ENCODE peak calls at places on chromosomes 2 and 18, in ten cellular contexts. One of them, this sample, is unnamed.

GRCh38 chr18:72866901-72867701 is 686 bp downstream of the NETO1 start:
- DNase-seq in kidney tubule cell: no peak
- DNase-seq in OCI-LY7: no peak
- DNase-seq in naive thymus-derived CD8-positive, alpha-beta T cell: no peak
- DNase-seq in mucosa of gallbladder: no peak
- DNase-seq in epithelial cell of esophagus: peak; percentile 21
- DNase-seq in ACHN: no peak
- DNase-seq in GM04503: no peak
- DNase-seq in NCI-H2081: peak; percentile 11
- DNase-seq in ureter: no peak
- DNase-seq in this sample: no peak

GRCh38 chr2:11104794-11105660 is 50.2 kb upstream of the SLC66A3 start:
- DNase-seq in ureter: peak; percentile 37
- DNase-seq in NCI-H2081: no peak
- DNase-seq in ACHN: no peak
- DNase-seq in mucosa of gallbladder: no peak
- DNase-seq in GM04503: no peak
- DNase-seq in OCI-LY7: no peak
- DNase-seq in kidney tubule cell: no peak
- DNase-seq in epithelial cell of esophagus: no peak
- DNase-seq in naive thymus-derived CD8-positive, alpha-beta T cell: no peak
- DNase-seq in this sample: no peak

GRCh38 chr2:73979021-73979420 is 5.7 kb upstream of the TET3 start:
- DNase-seq in kidney tubule cell: no peak
- DNase-seq in naive thymus-derived CD8-positive, alpha-beta T cell: peak; percentile 63
- DNase-seq in mucosa of gallbladder: no peak
- DNase-seq in GM04503: no peak
- DNase-seq in ACHN: no peak
- DNase-seq in NCI-H2081: no peak
- DNase-seq in epithelial cell of esophagus: no peak
- DNase-seq in OCI-LY7: no peak
- DNase-seq in ureter: no peak
- DNase-seq in this sample: no peak

GRCh38 chr18:8991131-8991530 is 111.4 kb upstream of the NDUFV2 start:
- DNase-seq in GM04503: peak; percentile 70
- DNase-seq in NCI-H2081: no peak
- DNase-seq in OCI-LY7: no peak
- DNase-seq in naive thymus-derived CD8-positive, alpha-beta T cell: no peak
- DNase-seq in mucosa of gallbladder: no peak
- DNase-seq in kidney tubule cell: no peak
- DNase-seq in epithelial cell of esophagus: no peak
- DNase-seq in ACHN: no peak
- DNase-seq in ureter: no peak
- DNase-seq in this sample: no peak

GRCh38 chr18:77059294-77059916 is 73.2 kb downstream of the MBP start:
- DNase-seq in naive thymus-derived CD8-positive, alpha-beta T cell: no peak
- DNase-seq in mucosa of gallbladder: no peak
- DNase-seq in epithelial cell of esophagus: peak; percentile 73
- DNase-seq in kidney tubule cell: peak; percentile 73
- DNase-seq in NCI-H2081: peak; percentile 36
- DNase-seq in OCI-LY7: peak; percentile 55
- DNase-seq in GM04503: no peak
- DNase-seq in ureter: peak; percentile 41
- DNase-seq in ACHN: peak; percentile 70
- DNase-seq in this sample: peak; percentile 70

GRCh38 chr2:66515743-66516142 is 80.8 kb downstream of the MEIS1 start:
- DNase-seq in NCI-H2081: no peak
- DNase-seq in OCI-LY7: no peak
- DNase-seq in naive thymus-derived CD8-positive, alpha-beta T cell: no peak
- DNase-seq in mucosa of gallbladder: no peak
- DNase-seq in ureter: no peak
- DNase-seq in ACHN: no peak
- DNase-seq in kidney tubule cell: no peak
- DNase-seq in GM04503: no peak
- DNase-seq in epithelial cell of esophagus: peak; percentile 57
- DNase-seq in this sample: no peak

GRCh38 chr2:167333245-167333644 is 445.0 kb downstream of the XIRP2 start:
- DNase-seq in GM04503: no peak
- DNase-seq in naive thymus-derived CD8-positive, alpha-beta T cell: no peak
- DNase-seq in ACHN: no peak
- DNase-seq in OCI-LY7: no peak
- DNase-seq in NCI-H2081: no peak
- DNase-seq in kidney tubule cell: peak; percentile 10
- DNase-seq in epithelial cell of esophagus: no peak
- DNase-seq in mucosa of gallbladder: no peak
- DNase-seq in ureter: no peak
- DNase-seq in this sample: no peak

GRCh38 chr2:241659150-241659739 is 21.8 kb downstream of the ATG4B start:
- DNase-seq in mucosa of gallbladder: peak; percentile 67
- DNase-seq in OCI-LY7: peak; percentile 52
- DNase-seq in ureter: peak; percentile 61
- DNase-seq in naive thymus-derived CD8-positive, alpha-beta T cell: no peak
- DNase-seq in ACHN: peak; percentile 56
- DNase-seq in GM04503: peak; percentile 39
- DNase-seq in NCI-H2081: peak; percentile 58
- DNase-seq in epithelial cell of esophagus: peak; percentile 75
- DNase-seq in kidney tubule cell: peak; percentile 64
- DNase-seq in this sample: no peak

GRCh38 chr2:225400060-225400511 is 576 bp downstream of the NYAP2 start:
- DNase-seq in GM04503: peak; percentile 2
- DNase-seq in NCI-H2081: peak; percentile 74
- DNase-seq in epithelial cell of esophagus: peak; percentile 66
- DNase-seq in mucosa of gallbladder: peak; percentile 28
- DNase-seq in kidney tubule cell: peak; percentile 39
- DNase-seq in naive thymus-derived CD8-positive, alpha-beta T cell: no peak
- DNase-seq in OCI-LY7: peak; percentile 5
- DNase-seq in ureter: no peak
- DNase-seq in ACHN: peak; percentile 39
- DNase-seq in this sample: peak; percentile 20

GRCh38 chr2:16240459-16240858 is 300.1 kb downstream of the MYCN start:
- DNase-seq in mucosa of gallbladder: no peak
- DNase-seq in naive thymus-derived CD8-positive, alpha-beta T cell: no peak
- DNase-seq in ACHN: no peak
- DNase-seq in GM04503: no peak
- DNase-seq in epithelial cell of esophagus: no peak
- DNase-seq in ureter: peak; percentile 1
- DNase-seq in OCI-LY7: no peak
- DNase-seq in kidney tubule cell: no peak
- DNase-seq in NCI-H2081: no peak
- DNase-seq in this sample: no peak

GRCh38 chr2:8797682-8798081 is 39.7 kb downstream of the KIDINS220 start:
- DNase-seq in GM04503: no peak
- DNase-seq in mucosa of gallbladder: no peak
- DNase-seq in NCI-H2081: no peak
- DNase-seq in ACHN: no peak
- DNase-seq in OCI-LY7: no peak
- DNase-seq in kidney tubule cell: no peak
- DNase-seq in naive thymus-derived CD8-positive, alpha-beta T cell: no peak
- DNase-seq in ureter: no peak
- DNase-seq in epithelial cell of esophagus: no peak
- DNase-seq in this sample: no peak

GRCh38 chr2:177242136-177242987 is 22.2 kb downstream of the NFE2L2 start:
- DNase-seq in mucosa of gallbladder: no peak
- DNase-seq in ACHN: peak; percentile 95
- DNase-seq in ureter: no peak
- DNase-seq in naive thymus-derived CD8-positive, alpha-beta T cell: no peak
- DNase-seq in epithelial cell of esophagus: peak; percentile 85
- DNase-seq in kidney tubule cell: peak; percentile 89
- DNase-seq in OCI-LY7: no peak
- DNase-seq in NCI-H2081: no peak
- DNase-seq in GM04503: peak; percentile 91
- DNase-seq in this sample: no peak

GRCh38 chr2:225824748-225825449 is 425.4 kb downstream of the NYAP2 start:
- DNase-seq in OCI-LY7: no peak
- DNase-seq in ureter: no peak
- DNase-seq in NCI-H2081: no peak
- DNase-seq in mucosa of gallbladder: no peak
- DNase-seq in ACHN: no peak
- DNase-seq in kidney tubule cell: no peak
- DNase-seq in GM04503: no peak
- DNase-seq in naive thymus-derived CD8-positive, alpha-beta T cell: no peak
- DNase-seq in epithelial cell of esophagus: no peak
- DNase-seq in this sample: no peak

GRCh38 chr2:214244847-214245246 is 166.0 kb upstream of the VWC2L start:
- DNase-seq in ACHN: peak; percentile 39
- DNase-seq in kidney tubule cell: no peak
- DNase-seq in GM04503: peak; percentile 34
- DNase-seq in epithelial cell of esophagus: no peak
- DNase-seq in mucosa of gallbladder: no peak
- DNase-seq in OCI-LY7: no peak
- DNase-seq in naive thymus-derived CD8-positive, alpha-beta T cell: no peak
- DNase-seq in NCI-H2081: no peak
- DNase-seq in ureter: no peak
- DNase-seq in this sample: no peak

GRCh38 chr18:48851563-48851962 is 99.2 kb downstream of the SMAD7 start:
- DNase-seq in GM04503: no peak
- DNase-seq in OCI-LY7: no peak
- DNase-seq in ureter: peak; percentile 54
- DNase-seq in ACHN: no peak
- DNase-seq in NCI-H2081: no peak
- DNase-seq in naive thymus-derived CD8-positive, alpha-beta T cell: no peak
- DNase-seq in kidney tubule cell: no peak
- DNase-seq in mucosa of gallbladder: peak; percentile 25
- DNase-seq in epithelial cell of esophagus: no peak
- DNase-seq in this sample: no peak

GRCh38 chr18:54926593-54927297 is 32.5 kb downstream of the CCDC68 start:
- DNase-seq in naive thymus-derived CD8-positive, alpha-beta T cell: no peak
- DNase-seq in kidney tubule cell: no peak
- DNase-seq in GM04503: no peak
- DNase-seq in mucosa of gallbladder: no peak
- DNase-seq in ACHN: no peak
- DNase-seq in ureter: no peak
- DNase-seq in OCI-LY7: no peak
- DNase-seq in epithelial cell of esophagus: peak; percentile 76
- DNase-seq in NCI-H2081: no peak
- DNase-seq in this sample: no peak

GRCh38 chr18:45167109-45167551 is 448.1 kb upstream of the SLC14A2 start:
- DNase-seq in kidney tubule cell: no peak
- DNase-seq in GM04503: peak; percentile 45
- DNase-seq in mucosa of gallbladder: no peak
- DNase-seq in ureter: no peak
- DNase-seq in naive thymus-derived CD8-positive, alpha-beta T cell: no peak
- DNase-seq in OCI-LY7: no peak
- DNase-seq in epithelial cell of esophagus: peak; percentile 64
- DNase-seq in ACHN: no peak
- DNase-seq in NCI-H2081: no peak
- DNase-seq in this sample: no peak

GRCh38 chr2:151339168-151339567 is 18.2 kb upstream of the TNFAIP6 start:
- DNase-seq in mucosa of gallbladder: no peak
- DNase-seq in OCI-LY7: no peak
- DNase-seq in ACHN: no peak
- DNase-seq in GM04503: no peak
- DNase-seq in NCI-H2081: no peak
- DNase-seq in naive thymus-derived CD8-positive, alpha-beta T cell: no peak
- DNase-seq in kidney tubule cell: no peak
- DNase-seq in ureter: no peak
- DNase-seq in epithelial cell of esophagus: no peak
- DNase-seq in this sample: no peak

GRCh38 chr18:28793911-28794310 is 617.0 kb upstream of the CDH2 start:
- DNase-seq in epithelial cell of esophagus: peak; percentile 44
- DNase-seq in ACHN: no peak
- DNase-seq in GM04503: no peak
- DNase-seq in ureter: no peak
- DNase-seq in kidney tubule cell: peak; percentile 4
- DNase-seq in OCI-LY7: no peak
- DNase-seq in naive thymus-derived CD8-positive, alpha-beta T cell: no peak
- DNase-seq in NCI-H2081: no peak
- DNase-seq in mucosa of gallbladder: no peak
- DNase-seq in this sample: no peak

GRCh38 chr18:45291616-45292612 is 323.4 kb upstream of the SLC14A2 start:
- DNase-seq in kidney tubule cell: peak; percentile 72
- DNase-seq in mucosa of gallbladder: no peak
- DNase-seq in epithelial cell of esophagus: peak; percentile 41
- DNase-seq in ureter: no peak
- DNase-seq in ACHN: no peak
- DNase-seq in naive thymus-derived CD8-positive, alpha-beta T cell: no peak
- DNase-seq in OCI-LY7: no peak
- DNase-seq in GM04503: no peak
- DNase-seq in NCI-H2081: peak; percentile 0
- DNase-seq in this sample: no peak

GRCh38 chr2:129813404-129813803 is 166.1 kb upstream of the RAB6C start:
- DNase-seq in NCI-H2081: no peak
- DNase-seq in mucosa of gallbladder: no peak
- DNase-seq in ACHN: no peak
- DNase-seq in OCI-LY7: peak; percentile 2
- DNase-seq in naive thymus-derived CD8-positive, alpha-beta T cell: no peak
- DNase-seq in kidney tubule cell: peak; percentile 6
- DNase-seq in ureter: no peak
- DNase-seq in epithelial cell of esophagus: no peak
- DNase-seq in GM04503: no peak
- DNase-seq in this sample: no peak

GRCh38 chr2:43758738-43759137 is 15.1 kb upstream of the DYNC2LI1 start:
- DNase-seq in ACHN: no peak
- DNase-seq in naive thymus-derived CD8-positive, alpha-beta T cell: no peak
- DNase-seq in GM04503: peak; percentile 81
- DNase-seq in ureter: no peak
- DNase-seq in mucosa of gallbladder: no peak
- DNase-seq in kidney tubule cell: no peak
- DNase-seq in epithelial cell of esophagus: peak; percentile 13
- DNase-seq in OCI-LY7: no peak
- DNase-seq in NCI-H2081: no peak
- DNase-seq in this sample: no peak

GRCh38 chr2:209380278-209380677 is 43.6 kb upstream of the MAP2 start:
- DNase-seq in GM04503: no peak
- DNase-seq in ureter: no peak
- DNase-seq in naive thymus-derived CD8-positive, alpha-beta T cell: no peak
- DNase-seq in epithelial cell of esophagus: no peak
- DNase-seq in OCI-LY7: peak; percentile 4
- DNase-seq in mucosa of gallbladder: no peak
- DNase-seq in kidney tubule cell: peak; percentile 89
- DNase-seq in ACHN: peak; percentile 25
- DNase-seq in NCI-H2081: peak; percentile 36
- DNase-seq in this sample: no peak

GRCh38 chr2:85851253-85851955 is 37.4 kb downstream of the ST3GAL5 start:
- DNase-seq in GM04503: peak; percentile 26
- DNase-seq in NCI-H2081: no peak
- DNase-seq in naive thymus-derived CD8-positive, alpha-beta T cell: peak; percentile 38
- DNase-seq in ureter: peak; percentile 78
- DNase-seq in kidney tubule cell: peak; percentile 2
- DNase-seq in OCI-LY7: no peak
- DNase-seq in epithelial cell of esophagus: peak; percentile 77
- DNase-seq in ACHN: no peak
- DNase-seq in mucosa of gallbladder: no peak
- DNase-seq in this sample: no peak

GRCh38 chr18:28045176-28045810 is 131.6 kb downstream of the CDH2 start:
- DNase-seq in naive thymus-derived CD8-positive, alpha-beta T cell: no peak
- DNase-seq in mucosa of gallbladder: no peak
- DNase-seq in GM04503: no peak
- DNase-seq in NCI-H2081: no peak
- DNase-seq in OCI-LY7: no peak
- DNase-seq in ureter: no peak
- DNase-seq in kidney tubule cell: peak; percentile 92
- DNase-seq in epithelial cell of esophagus: peak; percentile 62
- DNase-seq in ACHN: peak; percentile 79
- DNase-seq in this sample: peak; percentile 67

GRCh38 chr2:48736251-48736650 is 19.3 kb downstream of the LHCGR start:
- DNase-seq in kidney tubule cell: no peak
- DNase-seq in NCI-H2081: no peak
- DNase-seq in naive thymus-derived CD8-positive, alpha-beta T cell: no peak
- DNase-seq in ACHN: no peak
- DNase-seq in mucosa of gallbladder: no peak
- DNase-seq in GM04503: no peak
- DNase-seq in epithelial cell of esophagus: no peak
- DNase-seq in ureter: no peak
- DNase-seq in OCI-LY7: no peak
- DNase-seq in this sample: no peak

This sample was measured in RPMI8226.